ENCODE peak calls at places on chromosomes 13 and 19, in seven cellular contexts. D is mesendoderm, X is cardiac muscle cell, G is DND-41, V is osteoblast, W is upper lobe of right lung, U is body of pancreas. T is an unnamed sample.

GRCh38 chr19:29680447-29680846 is 15.2 kb downstream of the PLEKHF1 start:
- DNase-seq in D (no peak), X (no peak), G (peak; percentile 93), V (peak; percentile 86), W (peak; percentile 77), U (no peak), T (peak; percentile 79)

GRCh38 chr19:29107831-29108230 is 105.1 kb downstream of the UQCRFS1 start:
- DNase-seq in D (no peak), X (no peak), G (no peak), V (no peak), W (no peak), U (no peak), T (no peak)

GRCh38 chr13:104553156-104553555 is 1486.9 kb upstream of the SLC10A2 start:
- DNase-seq in D (no peak), X (peak; percentile 55), G (no peak), V (no peak), W (no peak), U (no peak), T (no peak)

GRCh38 chr13:77691871-77692270 is 5.6 kb upstream of the SLAIN1 start:
- DNase-seq in D (no peak), X (no peak), G (no peak), V (no peak), W (no peak), U (no peak), T (no peak)

GRCh38 chr13:98203641-98204326 is 26.7 kb upstream of the RNF113B start:
- DNase-seq in D (no peak), X (no peak), G (no peak), V (peak; percentile 71), W (no peak), U (no peak), T (no peak)

GRCh38 chr13:23631676-23632622 is 61.7 kb downstream of the TNFRSF19 start:
- DNase-seq in D (peak; percentile 65), X (no peak), G (no peak), V (no peak), W (no peak), U (no peak), T (no peak)

GRCh38 chr13:85093808-85094207 is 705.4 kb downstream of the SLITRK6 start:
- DNase-seq in D (peak; percentile 67), X (peak; percentile 36), G (no peak), V (no peak), W (no peak), U (no peak), T (no peak)

GRCh38 chr13:31862828-31863227 is 123.5 kb downstream of the RXFP2 start:
- DNase-seq in D (no peak), X (no peak), G (no peak), V (no peak), W (no peak), U (no peak), T (no peak)

GRCh38 chr13:30840515-30840914 is 65.6 kb upstream of the MEDAG start:
- DNase-seq in D (no peak), X (no peak), G (no peak), V (no peak), W (no peak), U (no peak), T (no peak)

GRCh38 chr19:29860492-29860891 is 48.7 kb downstream of the CCNE1 start:
- DNase-seq in D (peak; percentile 82), X (no peak), G (no peak), V (no peak), W (no peak), U (no peak), T (no peak)

GRCh38 chr19:38793186-38793585 is 4.2 kb downstream of the LGALS7B start:
- DNase-seq in D (no peak), X (peak; percentile 59), G (no peak), V (peak; percentile 36), W (no peak), U (no peak), T (no peak)

GRCh38 chr13:113989585-113990300 is 15.9 kb upstream of the C13orf46 start:
- DNase-seq in D (no peak), X (no peak), G (no peak), V (no peak), W (peak; percentile 48), U (peak; percentile 10), T (no peak)

GRCh38 chr13:97226013-97226412 is 3.9 kb downstream of the MBNL2 start:
- DNase-seq in D (no peak), X (no peak), G (no peak), V (no peak), W (no peak), U (peak; percentile 44), T (no peak)

GRCh38 chr13:50323440-50324070 is 308.3 kb downstream of the KCNRG start:
- DNase-seq in D (no peak), X (peak; percentile 70), G (no peak), V (no peak), W (no peak), U (no peak), T (no peak)

GRCh38 chr19:17205237-17206140 is 9.7 kb upstream of the USE1 start:
- DNase-seq in D (peak; percentile 81), X (peak; percentile 72), G (peak; percentile 52), V (peak; percentile 93), W (peak; percentile 86), U (peak; percentile 81), T (peak; percentile 26)

GRCh38 chr13:98707309-98707999 is 45.0 kb downstream of the SLC15A1 start:
- DNase-seq in D (no peak), X (no peak), G (peak; percentile 16), V (no peak), W (no peak), U (no peak), T (no peak)

GRCh38 chr13:55517312-55517711 is 1623.4 kb upstream of the PRR20A start:
- DNase-seq in D (peak; percentile 29), X (no peak), G (peak; percentile 6), V (no peak), W (no peak), U (no peak), T (no peak)

GRCh38 chr19:50705422-50706019 is 14.1 kb downstream of the SHANK1 start:
- DNase-seq in D (peak; percentile 83), X (peak; percentile 76), G (peak; percentile 66), V (peak; percentile 99), W (no peak), U (no peak), T (no peak)

GRCh38 chr19:532578-533484 is 1.3 kb downstream of the CDC34 start:
- DNase-seq in D (peak; percentile 85), X (peak; percentile 68), G (peak; percentile 55), V (peak; percentile 99), W (peak; percentile 86), U (peak; percentile 89), T (no peak)

GRCh38 chr13:24502567-24503375 is 9.8 kb downstream of the PARP4 start:
- DNase-seq in D (peak; percentile 58), X (peak; percentile 43), G (no peak), V (peak; percentile 91), W (no peak), U (no peak), T (no peak)

GRCh38 chr13:20700288-20700687 is 3.2 kb upstream of the IL17D start:
- DNase-seq in D (no peak), X (no peak), G (no peak), V (peak; percentile 58), W (no peak), U (no peak), T (no peak)

GRCh38 chr13:24313449-24313848 is 4.1 kb downstream of the C1QTNF9 start:
- DNase-seq in D (no peak), X (peak; percentile 35), G (no peak), V (no peak), W (no peak), U (no peak), T (no peak)

GRCh38 chr19:461664-462551 is 1.1 kb upstream of the SHC2 start:
- DNase-seq in D (peak; percentile 63), X (no peak), G (no peak), V (no peak), W (peak; percentile 76), U (peak; percentile 95), T (no peak)

GRCh38 chr19:35404879-35405622 is 34.2 kb downstream of the GPR42 start:
- DNase-seq in D (peak; percentile 97), X (peak; percentile 96), G (no peak), V (peak; percentile 93), W (no peak), U (peak; percentile 40), T (no peak)

GRCh38 chr19:46704379-46705076 is 12.4 kb downstream of the PRKD2 start:
- DNase-seq in D (peak; percentile 72), X (peak; percentile 51), G (peak; percentile 81), V (peak; percentile 97), W (peak; percentile 90), U (peak; percentile 70), T (peak; percentile 80)

GRCh38 chr13:104320446-104320845 is 1254.2 kb upstream of the SLC10A2 start:
- DNase-seq in D (no peak), X (peak; percentile 52), G (no peak), V (no peak), W (no peak), U (no peak), T (no peak)

GRCh38 chr19:41218249-41218614 is 791 bp upstream of the AXL start:
- DNase-seq in D (no peak), X (no peak), G (no peak), V (no peak), W (no peak), U (no peak), T (no peak)

GRCh38 chr19:41221514-41222205 is 2.6 kb downstream of the AXL start:
- DNase-seq in D (no peak), X (no peak), G (no peak), V (no peak), W (no peak), U (no peak), T (no peak)

GRCh38 chr19:41219924-41220567 is 1.0 kb downstream of the AXL start:
- DNase-seq in D (peak; percentile 68), X (peak; percentile 50), G (no peak), V (peak; percentile 95), W (peak; percentile 67), U (peak; percentile 32), T (no peak)

GRCh38 chr19:41217741-41218140 is 1.3 kb upstream of the AXL start:
- DNase-seq in D (no peak), X (no peak), G (no peak), V (peak; percentile 76), W (no peak), U (no peak), T (no peak)

GRCh38 chr19:41218615-41219507 is at the start of gene AXL:
- DNase-seq in D (peak; percentile 96), X (peak; percentile 83), G (no peak), V (peak; percentile 94), W (peak; percentile 84), U (peak; percentile 35), T (no peak)
- H3K4me3 ChIP-seq in D (peak within 1 kb of the TSS; percentile 52), X (peak within 1 kb of the TSS; percentile 42), G (no peak within 1 kb of the TSS), V (peak within 1 kb of the TSS; percentile 93), W (peak within 1 kb of the TSS; percentile 60), U (no peak within 1 kb of the TSS), T (no peak within 1 kb of the TSS)

GRCh38 chr19:14363203-14364097 is 17.8 kb upstream of the ADGRE5 start:
- DNase-seq in D (peak; percentile 91), X (peak; percentile 96), G (no peak), V (peak; percentile 92), W (peak; percentile 91), U (peak; percentile 51), T (peak; percentile 43)
- H3K4me1 ChIP-seq in D (peaks cover 1% of the 10 kb centered on the region), X (no peaks in the 10 kb centered on the region), G (peaks cover 23% of the 10 kb centered on the region), V (peaks cover 7% of the 10 kb centered on the region), W (peaks cover 29% of the 10 kb centered on the region), U (peaks cover 8% of the 10 kb centered on the region), T (peaks cover 58% of the 10 kb centered on the region)

GRCh38 chr19:45640849-45641273 is 1.7 kb upstream of the EML2 start:
- DNase-seq in D (no peak), X (no peak), G (no peak), V (no peak), W (peak; percentile 72), U (peak; percentile 24), T (no peak)
- H3K4me3 ChIP-seq in D (no peak overlapping the region), X (no peak overlapping the region), G (peak overlapping the region; percentile 28), V (peak overlapping the region; percentile 72), W (peak overlapping the region; percentile 53), U (no peak overlapping the region), T (peak overlapping the region; percentile 79)

GRCh38 chr13:41250993-41251392 is 12.4 kb downstream of the MTRF1 start:
- DNase-seq in D (no peak), X (no peak), G (no peak), V (no peak), W (no peak), U (no peak), T (no peak)
- H3K4me1 ChIP-seq in D (no peaks in the 10 kb centered on the region), X (peaks cover 11% of the 10 kb centered on the region), G (no peaks in the 10 kb centered on the region), V (no peaks in the 10 kb centered on the region), W (no peaks in the 10 kb centered on the region), U (peaks cover 26% of the 10 kb centered on the region), T (no peaks in the 10 kb centered on the region)